ENCODE peak calls at places on chromosomes 7 and 10, in five cellular contexts. M is HL-60, X is brain microvascular endothelial cell, Y is lower lobe of right lung, R is pancreas. A is an unnamed sample.

GRCh38 chr7:51233375-51233774 is 83.2 kb downstream of the COBL start:
- DNase-seq in M (no peak), X (no peak), Y (no peak), R (no peak), A (no peak)

GRCh38 chr10:3115685-3116084 is 48.3 kb downstream of the PFKP start:
- DNase-seq in M (no peak), X (no peak), Y (no peak), R (no peak), A (no peak)

GRCh38 chr7:4690953-4691856 is 9.1 kb downstream of the FOXK1 start:
- DNase-seq in M (no peak), X (no peak), Y (no peak), R (no peak), A (no peak)

GRCh38 chr7:129609666-129610065 is 1.9 kb upstream of the NRF1 start:
- DNase-seq in M (peak; percentile 58), X (no peak), Y (no peak), R (no peak), A (no peak)

GRCh38 chr7:44985900-44986217 is 7.0 kb upstream of the MYO1G start:
- DNase-seq in M (no peak), X (no peak), Y (no peak), R (no peak), A (no peak)

GRCh38 chr10:102468683-102469082 is 17.3 kb upstream of the C10orf95 start:
- DNase-seq in M (no peak), X (no peak), Y (no peak), R (no peak), A (no peak)

GRCh38 chr10:7311256-7312178 is 99.3 kb downstream of the SFMBT2 start:
- DNase-seq in M (no peak), X (no peak), Y (no peak), R (no peak), A (no peak)

GRCh38 chr10:11682896-11683295 is 59.3 kb upstream of the ECHDC3 start:
- DNase-seq in M (no peak), X (no peak), Y (peak; percentile 26), R (no peak), A (no peak)

GRCh38 chr10:114313139-114313538 is 74.1 kb downstream of the VWA2 start:
- DNase-seq in M (no peak), X (no peak), Y (no peak), R (no peak), A (no peak)

GRCh38 chr10:7027913-7028808 is 382.7 kb downstream of the SFMBT2 start:
- DNase-seq in M (peak; percentile 5), X (peak; percentile 6), Y (no peak), R (no peak), A (no peak)

GRCh38 chr7:158518915-158519640 is 68.5 kb downstream of the PTPRN2 start:
- DNase-seq in M (no peak), X (no peak), Y (no peak), R (no peak), A (no peak)

GRCh38 chr10:89952314-89952713 is 250.9 kb downstream of the KIF20B start:
- DNase-seq in M (no peak), X (no peak), Y (no peak), R (no peak), A (no peak)

GRCh38 chr7:94823952-94824351 is 83.4 kb upstream of the PPP1R9A start:
- DNase-seq in M (no peak), X (peak; percentile 49), Y (no peak), R (no peak), A (no peak)

GRCh38 chr10:125000366-125001312 is 58.7 kb downstream of the ZRANB1 start:
- DNase-seq in M (no peak), X (no peak), Y (peak; percentile 27), R (peak; percentile 67), A (no peak)

GRCh38 chr10:103693070-103693811 is 162.1 kb downstream of the SH3PXD2A start:
- DNase-seq in M (peak; percentile 16), X (no peak), Y (no peak), R (no peak), A (no peak)

GRCh38 chr7:137895301-137896201 is 48.8 kb upstream of the DGKI start:
- DNase-seq in M (peak; percentile 20), X (no peak), Y (no peak), R (no peak), A (no peak)

GRCh38 chr7:116171094-116171493 is 39.2 kb upstream of the TES start:
- DNase-seq in M (no peak), X (no peak), Y (no peak), R (no peak), A (no peak)

GRCh38 chr7:35334511-35334910 is 80.6 kb upstream of the TBX20 start:
- DNase-seq in M (no peak), X (peak; percentile 3), Y (no peak), R (no peak), A (no peak)

GRCh38 chr10:128463991-128464755 is 337.9 kb upstream of the MKI67 start:
- DNase-seq in M (no peak), X (peak; percentile 8), Y (no peak), R (no peak), A (no peak)

GRCh38 chr7:1948887-1949680 is 279.0 kb downstream of the ELFN1 start:
- DNase-seq in M (no peak), X (no peak), Y (peak; percentile 37), R (no peak), A (no peak)

GRCh38 chr7:11830582-11831382 is 1.2 kb downstream of the THSD7A start:
- DNase-seq in M (no peak), X (no peak), Y (no peak), R (no peak), A (no peak)

GRCh38 chr10:34147641-34148040 is 667.5 kb downstream of the PARD3 start:
- DNase-seq in M (no peak), X (no peak), Y (no peak), R (no peak), A (no peak)

GRCh38 chr10:121648493-121648892 is 50.2 kb upstream of the FGFR2 start:
- DNase-seq in M (no peak), X (no peak), Y (no peak), R (no peak), A (no peak)

GRCh38 chr10:13356392-13356791 is 8.3 kb upstream of the SEPHS1 start:
- DNase-seq in M (no peak), X (no peak), Y (no peak), R (no peak), A (no peak)

GRCh38 chr7:52647046-52647445 is 388.4 kb upstream of the POM121L12 start:
- DNase-seq in M (no peak), X (no peak), Y (no peak), R (no peak), A (no peak)

GRCh38 chr7:158087196-158087595 is 500.4 kb downstream of the PTPRN2 start:
- DNase-seq in M (no peak), X (no peak), Y (peak; percentile 14), R (no peak), A (no peak)

GRCh38 chr7:15399446-15399845 is 162.4 kb downstream of the AGMO start:
- DNase-seq in M (no peak), X (no peak), Y (no peak), R (no peak), A (no peak)

GRCh38 chr10:24951201-24952145 is 933 bp downstream of the PRTFDC1 start:
- DNase-seq in M (no peak), X (no peak), Y (peak; percentile 46), R (no peak), A (no peak)

GRCh38 chr7:95605275-95605674 is 9.0 kb upstream of the PDK4 start:
- DNase-seq in M (no peak), X (no peak), Y (peak; percentile 45), R (peak; percentile 39), A (no peak)

GRCh38 chr7:2495402-2496309 is 19.5 kb upstream of the GRIFIN start:
- DNase-seq in M (no peak), X (no peak), Y (no peak), R (no peak), A (no peak)

GRCh38 chr10:4488924-4489323 is 337.1 kb upstream of the AKR1E2 start:
- DNase-seq in M (no peak), X (no peak), Y (no peak), R (no peak), A (no peak)

GRCh38 chr7:149093228-149093627 is 2.7 kb upstream of the ZNF786 start:
- DNase-seq in M (no peak), X (no peak), Y (no peak), R (no peak), A (no peak)

GRCh38 chr10:6083523-6084475 is 5.0 kb upstream of the RBM17 start:
- DNase-seq in M (no peak), X (no peak), Y (no peak), R (no peak), A (peak; percentile 30)

DNA sequence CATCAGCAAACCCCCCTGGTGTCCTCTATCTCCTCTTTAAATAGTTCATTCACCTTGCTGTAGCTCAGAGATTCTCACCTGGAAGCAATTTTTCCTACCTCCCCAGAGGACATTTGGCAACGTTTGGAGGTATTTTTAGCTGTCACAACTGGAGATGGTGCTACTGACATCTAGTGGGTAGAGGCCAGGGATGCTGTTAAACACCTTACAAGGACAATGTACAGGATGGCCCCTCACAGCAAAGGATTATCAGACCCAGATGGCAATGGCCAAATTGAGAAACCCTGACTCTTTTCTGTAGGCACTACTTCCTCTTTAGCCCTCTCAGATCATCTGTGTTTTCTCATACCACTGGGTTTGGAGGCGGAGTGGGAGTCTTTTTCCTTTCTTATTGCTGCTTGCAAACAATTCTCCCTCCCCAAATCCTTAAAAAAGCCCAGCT is 13.2 kb upstream of the TRA2A start:
- DNase-seq in M (peak; percentile 38), X (peak; percentile 35), Y (no peak), R (no peak), A (no peak)
- TF ChIP-seq CTCF in M (no peak), X (peak; percentile 57), Y (peak; percentile 22), R (no peak), A (peak; percentile 36)

GRCh38 chr7:16422917-16423316 is 1.6 kb upstream of the CRPPA start:
- DNase-seq in M (no peak), X (no peak), Y (no peak), R (no peak), A (no peak)
- H3K27ac ChIP-seq in M (no peak overlapping the region), X (no peak overlapping the region), Y (no peak overlapping the region), R (no peak overlapping the region), A (no peak overlapping the region)

DNA sequence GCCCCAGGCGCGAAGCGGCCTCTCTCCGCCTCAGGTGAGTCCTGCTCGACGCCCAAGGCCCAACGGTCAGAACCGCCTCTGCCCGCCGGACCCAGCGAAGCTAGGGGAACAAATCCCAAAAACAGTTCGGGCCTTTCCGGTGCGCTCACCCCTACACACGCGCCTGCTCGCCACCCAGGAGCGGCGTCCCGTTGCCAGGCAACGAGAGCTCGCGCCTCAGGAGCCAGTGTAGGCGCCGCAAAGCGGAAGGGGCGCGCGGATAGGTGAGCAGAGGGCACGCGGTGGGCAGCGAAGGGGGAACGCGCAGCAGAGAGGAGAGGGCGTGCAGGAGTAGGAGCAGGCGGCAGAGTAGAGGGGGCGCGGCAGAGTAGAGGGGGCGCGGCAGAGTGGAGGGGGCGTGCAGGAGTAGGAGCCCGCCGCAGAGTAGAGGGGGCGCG is at the start of the genes DYDC1 and DYDC2:
- DNase-seq in M (peak; percentile 48), X (no peak), Y (peak; percentile 83), R (peak; percentile 71), A (peak; percentile 9)
- H3K27me3 ChIP-seq in M (peaks cover 18% of the 10 kb centered on the region), X (peaks cover 11% of the 10 kb centered on the region), Y (peaks cover 18% of the 10 kb centered on the region), R (no peaks in the 10 kb centered on the region), A (peaks cover 21% of the 10 kb centered on the region)

DNA sequence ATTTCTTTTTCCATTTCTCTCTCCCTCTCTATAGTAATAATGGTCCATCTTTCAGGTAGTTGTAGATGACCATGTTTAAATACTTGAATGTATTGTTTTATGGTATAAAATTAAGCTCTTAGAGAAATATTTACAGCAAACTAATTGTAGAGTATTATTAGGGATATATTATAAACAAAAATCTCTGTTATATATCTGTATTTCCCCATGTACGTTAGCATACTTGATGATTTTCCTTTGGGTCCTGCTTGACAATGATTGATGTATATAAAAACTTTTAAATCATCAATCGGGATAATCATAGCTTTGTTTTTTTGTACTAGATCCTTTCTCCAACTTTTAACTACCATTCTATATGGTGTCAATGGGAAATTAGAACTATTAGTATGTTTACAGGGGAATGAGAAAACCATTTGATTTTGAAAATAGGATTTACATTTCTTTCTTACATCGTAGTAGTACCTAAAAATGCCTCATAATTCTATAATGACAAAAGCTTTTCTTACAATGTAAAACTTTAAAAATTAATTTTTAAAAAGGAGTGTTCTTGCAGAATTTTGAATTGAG is 117.5 kb upstream of the CDK13 start:
- DNase-seq in M (no peak), X (no peak), Y (no peak), R (no peak), A (no peak)
- TF ChIP-seq CTCF in M (no peak), X (no peak), Y (no peak), R (no peak), A (no peak)